ENCODE peak calls at places on chromosomes 13 and 19, in six cellular contexts. One of them, this sample, is unnamed.

GRCh38 chr13:51298812-51299211 is 40.7 kb upstream of the SERPINE3 start:
- DNase-seq in coronary artery: no peak
- DNase-seq in stimulated activated CD4-positive, alpha-beta T cell treated with anti-CD3 and anti-CD28 coated beads, Interleukin-1b, Interleukin-23, amount 100 ng/mL, for 24 hours: no peak
- DNase-seq in H7: no peak
- DNase-seq in T-helper 17 cell: no peak
- DNase-seq in smooth muscle cell of the brain vasculature: no peak
- DNase-seq in this sample: no peak

GRCh38 chr13:46124531-46124966 is 19.7 kb upstream of the CPB2 start:
- DNase-seq in coronary artery: no peak
- DNase-seq in stimulated activated CD4-positive, alpha-beta T cell treated with anti-CD3 and anti-CD28 coated beads, Interleukin-1b, Interleukin-23, amount 100 ng/mL, for 24 hours: no peak
- DNase-seq in H7: no peak
- DNase-seq in T-helper 17 cell: no peak
- DNase-seq in smooth muscle cell of the brain vasculature: no peak
- DNase-seq in this sample: no peak

GRCh38 chr19:31254611-31255010 is 94.6 kb downstream of the TSHZ3 start:
- DNase-seq in coronary artery: no peak
- DNase-seq in stimulated activated CD4-positive, alpha-beta T cell treated with anti-CD3 and anti-CD28 coated beads, Interleukin-1b, Interleukin-23, amount 100 ng/mL, for 24 hours: no peak
- DNase-seq in H7: no peak
- DNase-seq in T-helper 17 cell: no peak
- DNase-seq in smooth muscle cell of the brain vasculature: no peak
- DNase-seq in this sample: no peak

GRCh38 chr19:2171349-2172145 is 7.8 kb downstream of the DOT1L start:
- DNase-seq in coronary artery: no peak
- DNase-seq in stimulated activated CD4-positive, alpha-beta T cell treated with anti-CD3 and anti-CD28 coated beads, Interleukin-1b, Interleukin-23, amount 100 ng/mL, for 24 hours: peak
- DNase-seq in H7: peak
- DNase-seq in T-helper 17 cell: peak
- DNase-seq in smooth muscle cell of the brain vasculature: no peak
- DNase-seq in this sample: no peak

GRCh38 chr19:5961969-5962945 is 15.7 kb downstream of the RANBP3 start:
- DNase-seq in coronary artery: no peak
- DNase-seq in stimulated activated CD4-positive, alpha-beta T cell treated with anti-CD3 and anti-CD28 coated beads, Interleukin-1b, Interleukin-23, amount 100 ng/mL, for 24 hours: no peak
- DNase-seq in H7: peak
- DNase-seq in T-helper 17 cell: peak
- DNase-seq in smooth muscle cell of the brain vasculature: peak
- DNase-seq in this sample: peak

GRCh38 chr19:35744688-35745327 is 410 bp downstream of the U2AF1L4 start:
- DNase-seq in coronary artery: peak
- DNase-seq in stimulated activated CD4-positive, alpha-beta T cell treated with anti-CD3 and anti-CD28 coated beads, Interleukin-1b, Interleukin-23, amount 100 ng/mL, for 24 hours: peak
- DNase-seq in H7: peak
- DNase-seq in T-helper 17 cell: peak
- DNase-seq in smooth muscle cell of the brain vasculature: peak
- DNase-seq in this sample: peak

GRCh38 chr19:15431396-15432017 is 12.7 kb upstream of the AKAP8L start:
- DNase-seq in coronary artery: no peak
- DNase-seq in stimulated activated CD4-positive, alpha-beta T cell treated with anti-CD3 and anti-CD28 coated beads, Interleukin-1b, Interleukin-23, amount 100 ng/mL, for 24 hours: no peak
- DNase-seq in H7: no peak
- DNase-seq in T-helper 17 cell: no peak
- DNase-seq in smooth muscle cell of the brain vasculature: no peak
- DNase-seq in this sample: no peak

GRCh38 chr13:34627905-34628682 is 314.0 kb upstream of the NBEA start:
- DNase-seq in coronary artery: no peak
- DNase-seq in stimulated activated CD4-positive, alpha-beta T cell treated with anti-CD3 and anti-CD28 coated beads, Interleukin-1b, Interleukin-23, amount 100 ng/mL, for 24 hours: no peak
- DNase-seq in H7: no peak
- DNase-seq in T-helper 17 cell: no peak
- DNase-seq in smooth muscle cell of the brain vasculature: no peak
- DNase-seq in this sample: no peak

GRCh38 chr13:50989476-50989875 is 79.9 kb downstream of the RNASEH2B start:
- DNase-seq in coronary artery: no peak
- DNase-seq in stimulated activated CD4-positive, alpha-beta T cell treated with anti-CD3 and anti-CD28 coated beads, Interleukin-1b, Interleukin-23, amount 100 ng/mL, for 24 hours: no peak
- DNase-seq in H7: peak
- DNase-seq in T-helper 17 cell: no peak
- DNase-seq in smooth muscle cell of the brain vasculature: no peak
- DNase-seq in this sample: no peak

GRCh38 chr13:99505814-99506269 is 4.6 kb downstream of the TM9SF2 start:
- DNase-seq in coronary artery: no peak
- DNase-seq in stimulated activated CD4-positive, alpha-beta T cell treated with anti-CD3 and anti-CD28 coated beads, Interleukin-1b, Interleukin-23, amount 100 ng/mL, for 24 hours: no peak
- DNase-seq in H7: no peak
- DNase-seq in T-helper 17 cell: no peak
- DNase-seq in smooth muscle cell of the brain vasculature: no peak
- DNase-seq in this sample: no peak

GRCh38 chr19:45895519-45895972 is 6.9 kb downstream of the MYPOP start:
- DNase-seq in coronary artery: no peak
- DNase-seq in stimulated activated CD4-positive, alpha-beta T cell treated with anti-CD3 and anti-CD28 coated beads, Interleukin-1b, Interleukin-23, amount 100 ng/mL, for 24 hours: no peak
- DNase-seq in H7: no peak
- DNase-seq in T-helper 17 cell: no peak
- DNase-seq in smooth muscle cell of the brain vasculature: no peak
- DNase-seq in this sample: no peak

GRCh38 chr13:46094478-46094877 is 10.4 kb downstream of the CPB2 start:
- DNase-seq in coronary artery: no peak
- DNase-seq in stimulated activated CD4-positive, alpha-beta T cell treated with anti-CD3 and anti-CD28 coated beads, Interleukin-1b, Interleukin-23, amount 100 ng/mL, for 24 hours: no peak
- DNase-seq in H7: no peak
- DNase-seq in T-helper 17 cell: no peak
- DNase-seq in smooth muscle cell of the brain vasculature: no peak
- DNase-seq in this sample: no peak

GRCh38 chr13:107992542-107992941 is 222.8 kb downstream of the LIG4 start:
- DNase-seq in coronary artery: no peak
- DNase-seq in stimulated activated CD4-positive, alpha-beta T cell treated with anti-CD3 and anti-CD28 coated beads, Interleukin-1b, Interleukin-23, amount 100 ng/mL, for 24 hours: no peak
- DNase-seq in H7: no peak
- DNase-seq in T-helper 17 cell: no peak
- DNase-seq in smooth muscle cell of the brain vasculature: no peak
- DNase-seq in this sample: no peak

This sample was measured in gastrocnemius medialis.